ENCODE peak calls at places on chromosome 22, in nine cellular contexts. One of them, this sample, is unnamed.

GRCh38 chr22:38756631-38757463 is 1.0 kb upstream of the SUN2 start:
- DNase-seq in iris pigment epithelial cell: no peak
- DNase-seq in T-cell: no peak
- DNase-seq in stimulated activated CD4-positive, alpha-beta T cell treated with anti-CD3 and anti-CD28 coated beads, Interleukin-4, amount 100 ng/mL, for 48 hours: no peak
- DNase-seq in A172: no peak
- DNase-seq in endothelial cell: no peak
- DNase-seq in activated CD4-positive, alpha-beta T cell treated with anti-CD3 and anti-CD28 coated beads, Interleukin-2, amount 50 U/mL, for 4 hours: no peak
- DNase-seq in posterior vena cava: no peak
- DNase-seq in naive thymus-derived CD8-positive, alpha-beta T cell: no peak
- DNase-seq in this sample: no peak

GRCh38 chr22:42644422-42645340 is 4.3 kb upstream of the ATP5MGL start:
- DNase-seq in iris pigment epithelial cell: peak; percentile 39
- DNase-seq in activated CD4-positive, alpha-beta T cell treated with anti-CD3 and anti-CD28 coated beads, Interleukin-2, amount 50 U/mL, for 4 hours: no peak
- DNase-seq in A172: no peak
- DNase-seq in endothelial cell: no peak
- DNase-seq in posterior vena cava: no peak
- DNase-seq in stimulated activated CD4-positive, alpha-beta T cell treated with anti-CD3 and anti-CD28 coated beads, Interleukin-4, amount 100 ng/mL, for 48 hours: no peak
- DNase-seq in T-cell: no peak
- DNase-seq in naive thymus-derived CD8-positive, alpha-beta T cell: no peak
- DNase-seq in this sample: no peak

GRCh38 chr22:24965822-24966626 is 13.5 kb downstream of the KIAA1671 start:
- DNase-seq in activated CD4-positive, alpha-beta T cell treated with anti-CD3 and anti-CD28 coated beads, Interleukin-2, amount 50 U/mL, for 4 hours: no peak
- DNase-seq in iris pigment epithelial cell: no peak
- DNase-seq in stimulated activated CD4-positive, alpha-beta T cell treated with anti-CD3 and anti-CD28 coated beads, Interleukin-4, amount 100 ng/mL, for 48 hours: no peak
- DNase-seq in T-cell: no peak
- DNase-seq in endothelial cell: no peak
- DNase-seq in posterior vena cava: no peak
- DNase-seq in A172: peak; percentile 34
- DNase-seq in naive thymus-derived CD8-positive, alpha-beta T cell: no peak
- DNase-seq in this sample: no peak

GRCh38 chr22:45671051-45671782 is 417 bp upstream of the ATXN10 start:
- DNase-seq in iris pigment epithelial cell: no peak
- DNase-seq in posterior vena cava: no peak
- DNase-seq in endothelial cell: peak; percentile 38
- DNase-seq in T-cell: no peak
- DNase-seq in stimulated activated CD4-positive, alpha-beta T cell treated with anti-CD3 and anti-CD28 coated beads, Interleukin-4, amount 100 ng/mL, for 48 hours: peak; percentile 3
- DNase-seq in naive thymus-derived CD8-positive, alpha-beta T cell: no peak
- DNase-seq in A172: no peak
- DNase-seq in activated CD4-positive, alpha-beta T cell treated with anti-CD3 and anti-CD28 coated beads, Interleukin-2, amount 50 U/mL, for 4 hours: no peak
- DNase-seq in this sample: peak; percentile 50

GRCh38 chr22:21100149-21101032 is 54.6 kb downstream of the LRRC74B start:
- DNase-seq in stimulated activated CD4-positive, alpha-beta T cell treated with anti-CD3 and anti-CD28 coated beads, Interleukin-4, amount 100 ng/mL, for 48 hours: no peak
- DNase-seq in activated CD4-positive, alpha-beta T cell treated with anti-CD3 and anti-CD28 coated beads, Interleukin-2, amount 50 U/mL, for 4 hours: no peak
- DNase-seq in endothelial cell: no peak
- DNase-seq in A172: peak; percentile 3
- DNase-seq in posterior vena cava: no peak
- DNase-seq in naive thymus-derived CD8-positive, alpha-beta T cell: no peak
- DNase-seq in iris pigment epithelial cell: no peak
- DNase-seq in T-cell: no peak
- DNase-seq in this sample: no peak

GRCh38 chr22:22968366-22968765 is 80.8 kb downstream of the IGLL5 start:
- DNase-seq in activated CD4-positive, alpha-beta T cell treated with anti-CD3 and anti-CD28 coated beads, Interleukin-2, amount 50 U/mL, for 4 hours: no peak
- DNase-seq in A172: no peak
- DNase-seq in T-cell: no peak
- DNase-seq in posterior vena cava: no peak
- DNase-seq in naive thymus-derived CD8-positive, alpha-beta T cell: no peak
- DNase-seq in stimulated activated CD4-positive, alpha-beta T cell treated with anti-CD3 and anti-CD28 coated beads, Interleukin-4, amount 100 ng/mL, for 48 hours: no peak
- DNase-seq in endothelial cell: no peak
- DNase-seq in iris pigment epithelial cell: no peak
- DNase-seq in this sample: no peak

GRCh38 chr22:37318255-37319109 is 36.2 kb downstream of the CYTH4 start:
- DNase-seq in T-cell: no peak
- DNase-seq in posterior vena cava: no peak
- DNase-seq in endothelial cell: no peak
- DNase-seq in stimulated activated CD4-positive, alpha-beta T cell treated with anti-CD3 and anti-CD28 coated beads, Interleukin-4, amount 100 ng/mL, for 48 hours: no peak
- DNase-seq in naive thymus-derived CD8-positive, alpha-beta T cell: no peak
- DNase-seq in iris pigment epithelial cell: no peak
- DNase-seq in A172: no peak
- DNase-seq in activated CD4-positive, alpha-beta T cell treated with anti-CD3 and anti-CD28 coated beads, Interleukin-2, amount 50 U/mL, for 4 hours: no peak
- DNase-seq in this sample: no peak

GRCh38 chr22:37274380-37274862 is 7.9 kb upstream of the CYTH4 start:
- DNase-seq in A172: no peak
- DNase-seq in endothelial cell: no peak
- DNase-seq in activated CD4-positive, alpha-beta T cell treated with anti-CD3 and anti-CD28 coated beads, Interleukin-2, amount 50 U/mL, for 4 hours: no peak
- DNase-seq in iris pigment epithelial cell: no peak
- DNase-seq in stimulated activated CD4-positive, alpha-beta T cell treated with anti-CD3 and anti-CD28 coated beads, Interleukin-4, amount 100 ng/mL, for 48 hours: no peak
- DNase-seq in T-cell: no peak
- DNase-seq in posterior vena cava: peak; percentile 88
- DNase-seq in naive thymus-derived CD8-positive, alpha-beta T cell: no peak
- DNase-seq in this sample: no peak

GRCh38 chr22:47328550-47329243 is 566.2 kb downstream of the TBC1D22A start:
- DNase-seq in iris pigment epithelial cell: peak; percentile 95
- DNase-seq in A172: peak; percentile 93
- DNase-seq in stimulated activated CD4-positive, alpha-beta T cell treated with anti-CD3 and anti-CD28 coated beads, Interleukin-4, amount 100 ng/mL, for 48 hours: no peak
- DNase-seq in posterior vena cava: no peak
- DNase-seq in naive thymus-derived CD8-positive, alpha-beta T cell: no peak
- DNase-seq in endothelial cell: no peak
- DNase-seq in activated CD4-positive, alpha-beta T cell treated with anti-CD3 and anti-CD28 coated beads, Interleukin-2, amount 50 U/mL, for 4 hours: no peak
- DNase-seq in T-cell: no peak
- DNase-seq in this sample: no peak

GRCh38 chr22:28314959-28315358 is 364.7 kb downstream of the TTC28 start:
- DNase-seq in iris pigment epithelial cell: no peak
- DNase-seq in activated CD4-positive, alpha-beta T cell treated with anti-CD3 and anti-CD28 coated beads, Interleukin-2, amount 50 U/mL, for 4 hours: no peak
- DNase-seq in stimulated activated CD4-positive, alpha-beta T cell treated with anti-CD3 and anti-CD28 coated beads, Interleukin-4, amount 100 ng/mL, for 48 hours: no peak
- DNase-seq in A172: no peak
- DNase-seq in endothelial cell: no peak
- DNase-seq in T-cell: no peak
- DNase-seq in naive thymus-derived CD8-positive, alpha-beta T cell: no peak
- DNase-seq in posterior vena cava: no peak
- DNase-seq in this sample: no peak

GRCh38 chr22:49676783-49677494 is 150.7 kb downstream of the BRD1 start:
- DNase-seq in activated CD4-positive, alpha-beta T cell treated with anti-CD3 and anti-CD28 coated beads, Interleukin-2, amount 50 U/mL, for 4 hours: no peak
- DNase-seq in naive thymus-derived CD8-positive, alpha-beta T cell: no peak
- DNase-seq in T-cell: no peak
- DNase-seq in endothelial cell: no peak
- DNase-seq in A172: no peak
- DNase-seq in posterior vena cava: peak; percentile 55
- DNase-seq in stimulated activated CD4-positive, alpha-beta T cell treated with anti-CD3 and anti-CD28 coated beads, Interleukin-4, amount 100 ng/mL, for 48 hours: no peak
- DNase-seq in iris pigment epithelial cell: no peak
- DNase-seq in this sample: no peak

GRCh38 chr22:25777870-25778269 is 35.9 kb downstream of the MYO18B start:
- DNase-seq in endothelial cell: peak; percentile 17
- DNase-seq in T-cell: no peak
- DNase-seq in stimulated activated CD4-positive, alpha-beta T cell treated with anti-CD3 and anti-CD28 coated beads, Interleukin-4, amount 100 ng/mL, for 48 hours: no peak
- DNase-seq in posterior vena cava: no peak
- DNase-seq in iris pigment epithelial cell: peak; percentile 62
- DNase-seq in activated CD4-positive, alpha-beta T cell treated with anti-CD3 and anti-CD28 coated beads, Interleukin-2, amount 50 U/mL, for 4 hours: no peak
- DNase-seq in naive thymus-derived CD8-positive, alpha-beta T cell: no peak
- DNase-seq in A172: peak; percentile 30
- DNase-seq in this sample: no peak